ENCODE peak calls at places on chromosomes 11 and 22, in ten cellular contexts. One of them, this sample, is unnamed.

GRCh38 chr11:106925245-106925644 is 93.0 kb downstream of the GUCY1A2 start:
- DNase-seq in transverse colon: no peak
- DNase-seq in ovary: no peak
- DNase-seq in A549: no peak
- DNase-seq in GM12878: no peak
- DNase-seq in SK-N-SH: no peak
- DNase-seq in HepG2: no peak
- DNase-seq in tibial nerve: no peak
- DNase-seq in suprapubic skin: no peak
- DNase-seq in stomach: no peak
- DNase-seq in this sample: no peak

GRCh38 chr11:32829680-32830412 is at the start of gene PRRG4:
- DNase-seq in transverse colon: peak; percentile 87
- DNase-seq in GM12878: no peak
- DNase-seq in tibial nerve: peak; percentile 40
- DNase-seq in HepG2: no peak
- DNase-seq in suprapubic skin: no peak
- DNase-seq in SK-N-SH: peak; percentile 49
- DNase-seq in stomach: peak; percentile 85
- DNase-seq in A549: peak; percentile 35
- DNase-seq in ovary: peak; percentile 18
- DNase-seq in this sample: peak; percentile 67

GRCh38 chr11:65575568-65576231 is at the start of gene EHBP1L1:
- DNase-seq in stomach: peak; percentile 80
- DNase-seq in ovary: peak; percentile 72
- DNase-seq in HepG2: no peak
- DNase-seq in transverse colon: peak; percentile 89
- DNase-seq in tibial nerve: peak; percentile 49
- DNase-seq in A549: peak; percentile 64
- DNase-seq in SK-N-SH: peak; percentile 91
- DNase-seq in suprapubic skin: no peak
- DNase-seq in GM12878: peak; percentile 70
- DNase-seq in this sample: peak; percentile 88

GRCh38 chr11:132734217-132734616 is 798.1 kb downstream of the OPCML start:
- DNase-seq in transverse colon: no peak
- DNase-seq in GM12878: no peak
- DNase-seq in suprapubic skin: no peak
- DNase-seq in stomach: no peak
- DNase-seq in ovary: no peak
- DNase-seq in HepG2: no peak
- DNase-seq in SK-N-SH: no peak
- DNase-seq in A549: no peak
- DNase-seq in tibial nerve: no peak
- DNase-seq in this sample: no peak

GRCh38 chr22:39731881-39732555 is 161.5 kb downstream of the CACNA1I start:
- DNase-seq in SK-N-SH: no peak
- DNase-seq in transverse colon: no peak
- DNase-seq in HepG2: no peak
- DNase-seq in stomach: no peak
- DNase-seq in GM12878: no peak
- DNase-seq in tibial nerve: no peak
- DNase-seq in A549: no peak
- DNase-seq in suprapubic skin: no peak
- DNase-seq in ovary: no peak
- DNase-seq in this sample: no peak

GRCh38 chr11:134762248-134763029 is 350.4 kb upstream of the B3GAT1 start:
- DNase-seq in stomach: no peak
- DNase-seq in HepG2: no peak
- DNase-seq in tibial nerve: no peak
- DNase-seq in SK-N-SH: no peak
- DNase-seq in ovary: no peak
- DNase-seq in suprapubic skin: no peak
- DNase-seq in GM12878: no peak
- DNase-seq in transverse colon: no peak
- DNase-seq in A549: no peak
- DNase-seq in this sample: no peak

GRCh38 chr11:94938399-94939055 is 34.8 kb downstream of the CWC15 start:
- DNase-seq in transverse colon: no peak
- DNase-seq in SK-N-SH: peak; percentile 24
- DNase-seq in suprapubic skin: peak; percentile 82
- DNase-seq in GM12878: no peak
- DNase-seq in ovary: peak; percentile 21
- DNase-seq in stomach: no peak
- DNase-seq in tibial nerve: peak; percentile 53
- DNase-seq in HepG2: no peak
- DNase-seq in A549: no peak
- DNase-seq in this sample: peak; percentile 90

GRCh38 chr11:10072142-10072541 is 221.9 kb downstream of the SBF2 start:
- DNase-seq in GM12878: no peak
- DNase-seq in transverse colon: no peak
- DNase-seq in ovary: no peak
- DNase-seq in stomach: no peak
- DNase-seq in tibial nerve: no peak
- DNase-seq in A549: no peak
- DNase-seq in HepG2: no peak
- DNase-seq in suprapubic skin: no peak
- DNase-seq in SK-N-SH: no peak
- DNase-seq in this sample: no peak

GRCh38 chr11:62140302-62141110 is 16.7 kb downstream of the INCENP start:
- DNase-seq in ovary: no peak
- DNase-seq in SK-N-SH: no peak
- DNase-seq in A549: no peak
- DNase-seq in transverse colon: no peak
- DNase-seq in stomach: peak; percentile 11
- DNase-seq in GM12878: no peak
- DNase-seq in HepG2: no peak
- DNase-seq in suprapubic skin: no peak
- DNase-seq in tibial nerve: no peak
- DNase-seq in this sample: no peak

GRCh38 chr11:66529069-66529468 is 16.8 kb downstream of the ZDHHC24 start:
- DNase-seq in suprapubic skin: no peak
- DNase-seq in HepG2: no peak
- DNase-seq in stomach: no peak
- DNase-seq in ovary: no peak
- DNase-seq in transverse colon: no peak
- DNase-seq in SK-N-SH: no peak
- DNase-seq in tibial nerve: no peak
- DNase-seq in GM12878: no peak
- DNase-seq in A549: no peak
- DNase-seq in this sample: no peak

GRCh38 chr11:18776324-18776723 is 15.3 kb downstream of the PTPN5 start:
- DNase-seq in HepG2: no peak
- DNase-seq in suprapubic skin: no peak
- DNase-seq in stomach: no peak
- DNase-seq in tibial nerve: no peak
- DNase-seq in SK-N-SH: no peak
- DNase-seq in transverse colon: no peak
- DNase-seq in GM12878: no peak
- DNase-seq in ovary: no peak
- DNase-seq in A549: no peak
- DNase-seq in this sample: no peak

GRCh38 chr22:26549902-26550497 is 37.7 kb upstream of the TFIP11 start:
- DNase-seq in A549: no peak
- DNase-seq in SK-N-SH: no peak
- DNase-seq in suprapubic skin: no peak
- DNase-seq in GM12878: no peak
- DNase-seq in tibial nerve: no peak
- DNase-seq in stomach: no peak
- DNase-seq in transverse colon: no peak
- DNase-seq in HepG2: peak; percentile 3
- DNase-seq in ovary: no peak
- DNase-seq in this sample: no peak

GRCh38 chr11:81749245-81749644 is 984.4 kb downstream of the FAM181B start:
- DNase-seq in HepG2: no peak
- DNase-seq in suprapubic skin: no peak
- DNase-seq in GM12878: no peak
- DNase-seq in SK-N-SH: no peak
- DNase-seq in A549: no peak
- DNase-seq in tibial nerve: no peak
- DNase-seq in stomach: no peak
- DNase-seq in transverse colon: no peak
- DNase-seq in ovary: no peak
- DNase-seq in this sample: no peak

GRCh38 chr11:131696584-131697120 is 326.2 kb downstream of the NTM start:
- DNase-seq in transverse colon: no peak
- DNase-seq in A549: no peak
- DNase-seq in suprapubic skin: no peak
- DNase-seq in HepG2: no peak
- DNase-seq in tibial nerve: no peak
- DNase-seq in stomach: no peak
- DNase-seq in ovary: no peak
- DNase-seq in GM12878: no peak
- DNase-seq in SK-N-SH: no peak
- DNase-seq in this sample: no peak

GRCh38 chr11:74367881-74368280 is 30.4 kb downstream of the PGM2L1 start:
- DNase-seq in HepG2: no peak
- DNase-seq in GM12878: no peak
- DNase-seq in SK-N-SH: no peak
- DNase-seq in ovary: no peak
- DNase-seq in stomach: no peak
- DNase-seq in transverse colon: no peak
- DNase-seq in tibial nerve: no peak
- DNase-seq in suprapubic skin: no peak
- DNase-seq in A549: no peak
- DNase-seq in this sample: no peak

GRCh38 chr11:85889676-85890579 is 34.7 kb downstream of the CCDC83 start:
- DNase-seq in transverse colon: no peak
- DNase-seq in A549: peak; percentile 36
- DNase-seq in SK-N-SH: no peak
- DNase-seq in stomach: no peak
- DNase-seq in ovary: no peak
- DNase-seq in HepG2: peak; percentile 13
- DNase-seq in suprapubic skin: no peak
- DNase-seq in GM12878: no peak
- DNase-seq in tibial nerve: no peak
- DNase-seq in this sample: no peak

GRCh38 chr11:43282607-43283440 is 29.0 kb upstream of the API5 start:
- DNase-seq in transverse colon: peak; percentile 24
- DNase-seq in A549: peak; percentile 40
- DNase-seq in SK-N-SH: peak; percentile 56
- DNase-seq in HepG2: peak; percentile 9
- DNase-seq in ovary: peak; percentile 16
- DNase-seq in GM12878: no peak
- DNase-seq in stomach: no peak
- DNase-seq in suprapubic skin: no peak
- DNase-seq in tibial nerve: no peak
- DNase-seq in this sample: no peak

GRCh38 chr11:128354476-128354875 is 232.9 kb downstream of the ETS1 start:
- DNase-seq in suprapubic skin: no peak
- DNase-seq in tibial nerve: no peak
- DNase-seq in ovary: no peak
- DNase-seq in A549: no peak
- DNase-seq in HepG2: no peak
- DNase-seq in GM12878: no peak
- DNase-seq in transverse colon: no peak
- DNase-seq in stomach: no peak
- DNase-seq in SK-N-SH: no peak
- DNase-seq in this sample: no peak

GRCh38 chr22:48079505-48080295 is 1317.2 kb downstream of the TBC1D22A start:
- DNase-seq in suprapubic skin: no peak
- DNase-seq in SK-N-SH: no peak
- DNase-seq in transverse colon: no peak
- DNase-seq in stomach: no peak
- DNase-seq in GM12878: no peak
- DNase-seq in tibial nerve: no peak
- DNase-seq in ovary: no peak
- DNase-seq in A549: no peak
- DNase-seq in HepG2: no peak
- DNase-seq in this sample: peak; percentile 6
- H3K9me3 ChIP-seq in suprapubic skin: no peaks in the 10 kb centered on the region
- H3K9me3 ChIP-seq in SK-N-SH: no peaks in the 10 kb centered on the region
- H3K9me3 ChIP-seq in transverse colon: no peaks in the 10 kb centered on the region
- H3K9me3 ChIP-seq in stomach: no peaks in the 10 kb centered on the region
- H3K9me3 ChIP-seq in GM12878: no peaks in the 10 kb centered on the region
- H3K9me3 ChIP-seq in tibial nerve: no peaks in the 10 kb centered on the region
- H3K9me3 ChIP-seq in ovary: no peaks in the 10 kb centered on the region
- H3K9me3 ChIP-seq in A549: no peaks in the 10 kb centered on the region
- H3K9me3 ChIP-seq in HepG2: no peaks in the 10 kb centered on the region
- H3K9me3 ChIP-seq in this sample: no peaks in the 10 kb centered on the region

DNA sequence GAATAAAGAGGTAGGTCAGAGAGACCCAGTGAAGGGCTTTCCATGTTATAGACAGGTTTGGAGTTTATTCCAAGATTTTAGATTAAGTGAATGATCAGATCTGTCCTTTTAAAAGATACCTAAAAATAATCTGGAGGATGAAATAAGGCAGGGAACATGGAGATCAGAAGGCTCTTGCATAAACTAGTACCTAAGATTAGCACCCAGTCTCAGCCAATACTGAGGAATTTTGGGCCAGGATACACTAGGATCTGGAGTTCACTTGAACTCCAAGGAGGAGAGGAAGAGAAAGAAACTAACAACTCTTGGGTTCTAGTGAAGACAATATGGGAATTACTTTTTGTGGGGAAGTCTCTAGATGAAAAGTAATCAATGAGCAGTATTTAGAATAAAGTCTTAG is 47.9 kb upstream of the RAPSN start:
- DNase-seq in A549: no peak
- DNase-seq in ovary: no peak
- DNase-seq in stomach: no peak
- DNase-seq in suprapubic skin: no peak
- DNase-seq in tibial nerve: no peak
- DNase-seq in SK-N-SH: no peak
- DNase-seq in GM12878: no peak
- DNase-seq in HepG2: no peak
- DNase-seq in transverse colon: no peak
- DNase-seq in this sample: no peak
- TF ChIP-seq CTCF in A549: no peak
- TF ChIP-seq CTCF in ovary: no peak
- TF ChIP-seq CTCF in stomach: no peak
- TF ChIP-seq CTCF in suprapubic skin: no peak
- TF ChIP-seq CTCF in tibial nerve: no peak
- TF ChIP-seq CTCF in SK-N-SH: no peak
- TF ChIP-seq CTCF in GM12878: no peak
- TF ChIP-seq CTCF in HepG2: no peak
- TF ChIP-seq CTCF in transverse colon: no peak
- TF ChIP-seq CTCF in this sample: no peak

GRCh38 chr11:30091246-30091645 is 74.4 kb upstream of the KCNA4 start:
- DNase-seq in tibial nerve: no peak
- DNase-seq in HepG2: no peak
- DNase-seq in GM12878: no peak
- DNase-seq in A549: no peak
- DNase-seq in SK-N-SH: no peak
- DNase-seq in ovary: no peak
- DNase-seq in suprapubic skin: no peak
- DNase-seq in transverse colon: no peak
- DNase-seq in stomach: no peak
- DNase-seq in this sample: no peak
- TF ChIP-seq EP300 in tibial nerve: no peak
- TF ChIP-seq EP300 in HepG2: no peak
- TF ChIP-seq EP300 in GM12878: no peak
- TF ChIP-seq EP300 in A549: no peak
- TF ChIP-seq EP300 in SK-N-SH: no peak
- TF ChIP-seq EP300 in ovary: no peak
- TF ChIP-seq EP300 in suprapubic skin: no peak
- TF ChIP-seq EP300 in transverse colon: no peak
- TF ChIP-seq EP300 in stomach: no peak
- TF ChIP-seq EP300 in this sample: no peak

DNA sequence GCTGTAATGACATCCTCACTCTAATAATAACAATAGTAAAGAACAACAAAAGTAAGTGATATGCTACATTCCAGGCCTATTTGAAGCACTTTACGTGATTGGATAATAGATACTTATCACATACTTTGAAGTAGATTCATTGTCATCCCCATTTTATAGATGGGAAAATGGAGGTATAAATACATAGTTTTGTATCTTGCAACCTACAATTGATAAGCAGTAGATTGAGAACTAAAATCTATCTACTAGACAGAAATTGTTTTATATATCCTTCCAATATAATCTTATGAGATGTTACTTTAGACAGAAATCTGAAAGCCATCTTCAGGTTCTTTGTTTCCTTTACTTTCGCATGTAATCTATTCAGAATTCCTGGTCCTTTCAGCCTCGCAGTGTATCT is 104.6 kb upstream of the CD44 start:
- DNase-seq in SK-N-SH: no peak
- DNase-seq in GM12878: no peak
- DNase-seq in A549: no peak
- DNase-seq in stomach: no peak
- DNase-seq in suprapubic skin: no peak
- DNase-seq in HepG2: no peak
- DNase-seq in tibial nerve: no peak
- DNase-seq in transverse colon: no peak
- DNase-seq in ovary: no peak
- DNase-seq in this sample: no peak
- H3K9me3 ChIP-seq in SK-N-SH: no peaks in the 10 kb centered on the region
- H3K9me3 ChIP-seq in GM12878: no peaks in the 10 kb centered on the region
- H3K9me3 ChIP-seq in A549: no peaks in the 10 kb centered on the region
- H3K9me3 ChIP-seq in stomach: no peaks in the 10 kb centered on the region
- H3K9me3 ChIP-seq in suprapubic skin: no peaks in the 10 kb centered on the region
- H3K9me3 ChIP-seq in HepG2: no peaks in the 10 kb centered on the region
- H3K9me3 ChIP-seq in tibial nerve: no peaks in the 10 kb centered on the region
- H3K9me3 ChIP-seq in transverse colon: no peaks in the 10 kb centered on the region
- H3K9me3 ChIP-seq in ovary: no peaks in the 10 kb centered on the region
- H3K9me3 ChIP-seq in this sample: no peaks in the 10 kb centered on the region

This sample was measured in sigmoid colon.